ENCODE peak calls at places on chromosomes 2 and 18, in six cellular contexts. J is mesenchymal stem cell, S is H9, Z is H1, E is IMR-90, O is mesendoderm. K is an unnamed sample.

GRCh38 chr2:163681765-163682164 is 54.0 kb downstream of the FIGN start:
- DNase-seq in O (no peak), Z (no peak), S (no peak), E (peak), J (no peak), K (no peak)

GRCh38 chr2:195658541-195658890 is 1.5 kb downstream of the SLC39A10 start:
- DNase-seq in J (peak), E (peak), S (no peak), Z (no peak), O (no peak), K (no peak)

GRCh38 chr2:237542001-237542704 is 24.2 kb upstream of the PRLH start:
- DNase-seq in O (no peak), S (no peak), Z (no peak), E (no peak), J (no peak), K (no peak)

GRCh38 chr18:7872569-7872968 is 305.5 kb downstream of the PTPRM start:
- DNase-seq in O (peak), E (peak), J (peak), Z (no peak), S (no peak), K (no peak)

GRCh38 chr2:204713211-204713610 is 167.9 kb downstream of the PARD3B start:
- DNase-seq in J (no peak), E (no peak), S (no peak), Z (no peak), O (no peak), K (no peak)

GRCh38 chr18:55524353-55525123 is 63.5 kb downstream of the TCF4 start:
- DNase-seq in O (no peak), J (no peak), Z (no peak), S (no peak), E (no peak), K (no peak)

GRCh38 chr2:133362061-133362476 is 206.2 kb downstream of the NCKAP5 start:
- DNase-seq in Z (no peak), S (no peak), J (peak), E (peak), O (peak), K (no peak)

GRCh38 chr2:227411320-227411989 is 23.7 kb upstream of the SCYGR1 start:
- DNase-seq in J (peak), O (no peak), E (peak), Z (no peak), S (no peak), K (no peak)

GRCh38 chr2:136005462-136006205 is 20.2 kb upstream of the DARS1 start:
- DNase-seq in E (peak), S (no peak), J (peak), Z (no peak), O (no peak), K (no peak)

GRCh38 chr2:134845719-134846118 is 7.3 kb downstream of the ACMSD start:
- DNase-seq in S (no peak), Z (no peak), E (peak), O (no peak), J (peak), K (no peak)

GRCh38 chr2:188519133-188519532 is 227.5 kb downstream of the GULP1 start:
- DNase-seq in J (no peak), E (peak), Z (no peak), O (no peak), S (no peak), K (no peak)

GRCh38 chr2:75619992-75620740 is 26.4 kb upstream of the MRPL19 start:
- DNase-seq in O (no peak), J (no peak), E (no peak), Z (no peak), S (no peak), K (no peak)

GRCh38 chr18:463442-464310 is 36.8 kb downstream of the COLEC12 start:
- DNase-seq in O (peak), S (peak), Z (no peak), E (peak), J (peak), K (peak)

GRCh38 chr18:12420831-12421421 is 13.2 kb downstream of the PRELID3A start:
- DNase-seq in Z (peak), S (peak), O (peak), E (no peak), J (no peak), K (peak)

GRCh38 chr2:120877409-120877808 is 141.7 kb downstream of the GLI2 start:
- DNase-seq in O (no peak), Z (no peak), E (no peak), S (no peak), J (no peak), K (no peak)

GRCh38 chr2:109348645-109349554 is 219.9 kb downstream of the SH3RF3 start:
- DNase-seq in O (no peak), E (no peak), J (no peak), Z (peak), S (no peak), K (no peak)

GRCh38 chr18:46449033-46449432 is 208.0 kb downstream of the LOXHD1 start:
- DNase-seq in J (no peak), O (no peak), Z (no peak), S (no peak), E (no peak), K (no peak)

GRCh38 chr2:143937563-143938346 is 582.2 kb downstream of the ZEB2 start:
- DNase-seq in S (no peak), J (peak), E (no peak), Z (no peak), O (peak), K (no peak)

GRCh38 chr2:174597347-174598047 is at the start of gene WIPF1:
- DNase-seq in J (peak), O (no peak), Z (no peak), S (no peak), E (peak), K (no peak)

GRCh38 chr2:67984600-67984999 is 78.2 kb downstream of the C1D start:
- DNase-seq in E (no peak), J (no peak), O (no peak), Z (no peak), S (no peak), K (no peak)

GRCh38 chr2:156165742-156166141 is 166.8 kb downstream of the NR4A2 start:
- DNase-seq in O (no peak), E (no peak), S (no peak), Z (no peak), J (no peak), K (no peak)

GRCh38 chr2:144403940-144404339 is 116.0 kb downstream of the ZEB2 start:
- DNase-seq in E (no peak), J (peak), Z (no peak), S (no peak), O (no peak), K (no peak)

GRCh38 chr2:234702731-234703225 is 205.9 kb upstream of the ARL4C start:
- DNase-seq in S (no peak), E (no peak), J (no peak), Z (no peak), O (no peak), K (no peak)

GRCh38 chr18:56068030-56068671 is 480.2 kb upstream of the TCF4 start:
- DNase-seq in O (peak), E (peak), Z (no peak), S (no peak), J (peak), K (no peak)

GRCh38 chr2:131023758-131024157 is 69.5 kb downstream of the FAM168B start:
- DNase-seq in Z (no peak), S (no peak), E (no peak), O (no peak), J (no peak), K (no peak)

GRCh38 chr2:38601061-38601460 is 1.7 kb downstream of the HNRNPLL start:
- DNase-seq in E (no peak), Z (no peak), J (no peak), S (no peak), O (no peak), K (no peak)

GRCh38 chr2:46169452-46169851 is 127.8 kb upstream of the EPAS1 start:
- DNase-seq in Z (no peak), O (no peak), E (no peak), J (no peak), S (no peak), K (no peak)

GRCh38 chr2:207032490-207032889 is 93.2 kb downstream of the CPO start:
- DNase-seq in J (no peak), S (no peak), E (no peak), Z (no peak), O (no peak), K (no peak)

GRCh38 chr2:218806346-218806978 is 24.5 kb downstream of the CYP27A1 start:
- DNase-seq in O (peak), E (peak), Z (no peak), J (peak), S (no peak), K (no peak)

GRCh38 chr18:79558196-79559120 is 121.1 kb upstream of the CTDP1 start:
- DNase-seq in Z (no peak), E (no peak), O (no peak), S (peak), J (no peak), K (no peak)

GRCh38 chr2:235746257-235746934 is 252.6 kb downstream of the AGAP1 start:
- DNase-seq in J (peak), O (peak), Z (no peak), E (peak), S (peak), K (peak)

GRCh38 chr2:42117923-42118758 is 51.0 kb upstream of the EML4 start:
- DNase-seq in S (peak), Z (no peak), O (peak), E (peak), J (peak), K (no peak)

GRCh38 chr2:158291544-158292175 is 164.9 kb downstream of the CCDC148 start:
- DNase-seq in S (no peak), E (no peak), O (no peak), J (no peak), Z (no peak), K (no peak)

GRCh38 chr2:3522851-3523481 is 3.6 kb upstream of the ADI1 start:
- DNase-seq in J (peak), O (no peak), E (peak), Z (no peak), S (no peak), K (no peak)

GRCh38 chr2:215401896-215402379 is 33.9 kb downstream of the FN1 start:
- DNase-seq in E (peak), O (no peak), S (no peak), Z (no peak), J (peak), K (no peak)

GRCh38 chr2:72028996-72029395 is 118.7 kb downstream of the CYP26B1 start:
- DNase-seq in O (no peak), E (no peak), Z (no peak), J (no peak), S (peak), K (no peak)

GRCh38 chr2:232478571-232479340 is 8.9 kb downstream of the ECEL1 start:
- DNase-seq in O (no peak), Z (no peak), S (peak), E (no peak), J (no peak), K (no peak)

DNA sequence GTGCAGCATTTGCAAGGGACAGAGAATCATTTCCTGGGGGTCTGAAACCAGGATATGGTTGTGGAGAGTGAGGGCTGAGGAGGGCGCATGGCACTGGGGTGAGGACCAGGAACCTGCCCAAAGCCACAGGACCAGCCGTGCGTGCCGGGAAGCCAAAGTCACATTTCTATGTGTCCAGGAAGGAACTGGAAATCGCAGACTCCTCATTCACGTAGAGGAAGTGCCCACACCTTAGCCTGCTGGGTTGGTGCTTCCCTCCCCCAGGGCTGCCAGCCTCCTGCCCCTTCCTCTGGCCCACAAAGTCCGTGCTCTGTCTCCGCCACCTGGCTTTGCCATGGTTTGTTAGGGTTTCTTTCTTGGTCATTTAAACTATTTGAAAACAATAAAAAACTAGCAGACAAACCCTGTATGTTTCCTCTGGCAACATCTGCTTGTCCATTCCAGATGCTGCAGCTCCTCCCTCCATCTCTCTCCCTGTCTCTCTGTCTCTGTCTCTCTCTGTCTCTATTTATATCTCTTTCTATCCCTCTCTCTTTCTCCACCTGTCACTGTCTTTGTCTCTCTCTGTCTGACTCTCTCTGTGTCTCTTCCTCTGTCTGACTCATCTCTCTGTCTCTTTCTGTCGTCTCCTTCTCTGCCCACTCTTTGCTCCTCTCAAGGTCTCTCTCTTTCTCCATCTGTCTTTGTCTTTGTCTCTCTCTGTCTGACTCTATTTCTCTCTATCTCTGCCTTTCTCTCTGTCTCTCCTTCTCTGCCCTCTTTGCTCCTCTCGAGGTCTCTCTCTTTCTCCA is 163.2 kb upstream of the TPO start:
- DNase-seq in S (no peak), O (no peak), E (no peak), J (no peak), Z (no peak), K (no peak)
- H2BK15ac ChIP-seq in S (no peak), O (no peak), E (no peak), J (no peak), Z (no peak), K (no peak)

DNA sequence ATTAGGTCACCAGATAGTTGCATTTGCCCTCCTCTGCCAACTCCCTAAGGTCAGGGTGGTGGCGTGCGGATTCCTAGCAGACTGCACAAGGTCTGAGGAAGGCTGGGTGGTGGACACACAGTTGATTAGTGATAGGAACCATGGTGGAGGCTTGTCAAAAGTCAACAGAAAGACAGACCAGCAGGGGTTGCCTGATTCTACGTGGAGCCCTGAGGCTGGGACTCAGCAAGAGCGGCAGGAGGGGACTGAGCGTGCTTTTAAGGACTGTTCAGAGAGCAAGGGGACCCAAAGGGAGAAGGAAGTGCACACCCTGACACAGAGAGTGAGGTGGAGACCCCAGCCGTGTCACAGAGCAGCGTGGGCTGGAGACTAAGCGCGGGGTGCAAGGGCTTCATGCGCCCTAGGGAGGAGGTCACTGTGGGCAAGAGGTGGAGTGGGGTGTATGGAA is 513.2 kb downstream of the RNF144A start:
- DNase-seq in J (no peak), O (peak), E (no peak), S (no peak), Z (peak), K (no peak)
- H4K8ac ChIP-seq in J (peak), O (no peak), E (no peak), S (no peak), Z (peak), K (peak)

DNA sequence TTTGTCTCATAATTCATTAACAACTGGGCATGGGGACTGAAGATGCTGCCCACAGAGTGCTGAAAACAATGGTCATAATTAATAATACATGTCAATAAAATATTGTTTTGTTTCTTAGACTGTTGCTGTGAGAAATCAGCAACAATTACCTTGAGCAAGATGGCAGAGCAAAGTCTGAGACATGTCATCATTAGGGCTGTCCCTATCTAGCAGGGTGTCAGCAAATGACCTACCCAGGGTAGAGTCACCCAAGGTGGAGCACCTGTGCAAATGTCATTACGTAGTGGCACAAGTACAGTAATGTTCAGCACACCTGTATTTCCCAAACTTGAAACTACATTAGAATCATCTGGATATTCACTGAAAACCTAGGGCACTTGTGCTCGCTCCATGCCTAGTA is 10.6 kb upstream of the IL36A start:
- DNase-seq in O (no peak), Z (no peak), J (no peak), S (no peak), E (no peak), K (no peak)
- H2BK15ac ChIP-seq in O (no peak), Z (no peak), J (no peak), S (no peak), E (no peak), K (no peak)

GRCh38 chr2:10043906-10044601 is 704 bp downstream of the KLF11 start:
- DNase-seq in O (peak), Z (peak), E (peak), J (peak), S (peak), K (peak)
- H4K8ac ChIP-seq in O (no peak), Z (peak), E (peak), J (peak), S (no peak), K (no peak)

GRCh38 chr18:50878345-50879301 is at the start of gene ME2:
- DNase-seq in O (peak), E (peak), S (peak), Z (peak), J (peak), K (peak)
- H2BK15ac ChIP-seq in O (no peak), E (no peak), S (no peak), Z (no peak), J (peak), K (peak)

DNA sequence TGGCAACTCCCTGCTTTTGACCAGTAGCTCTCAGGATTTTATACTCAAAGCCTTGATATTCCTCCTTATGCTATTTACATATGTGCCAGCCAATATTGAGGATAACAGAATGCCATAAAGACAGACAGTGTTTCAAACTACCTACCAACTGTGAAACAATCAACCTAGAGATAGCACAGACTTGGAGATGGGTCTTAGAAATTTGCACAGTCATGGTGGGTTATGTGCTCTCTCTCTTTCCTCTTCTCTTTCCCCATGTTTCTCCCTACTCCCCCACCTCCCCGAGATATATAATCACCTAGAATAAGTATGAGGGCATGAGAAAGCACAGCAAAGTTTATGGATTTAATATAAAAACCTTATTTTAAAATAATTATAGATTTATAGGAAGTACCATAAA is 24.2 kb upstream of the SUCLG1 start:
- DNase-seq in O (no peak), Z (no peak), E (no peak), J (no peak), S (no peak), K (no peak)
- H4K8ac ChIP-seq in O (no peak), Z (no peak), E (no peak), J (no peak), S (no peak), K (no peak)

GRCh38 chr2:199460101-199460671 is 2.4 kb upstream of the SATB2 start:
- DNase-seq in S (no peak), O (peak), E (peak), Z (no peak), J (peak), K (peak)
- H2BK15ac ChIP-seq in S (no peak), O (no peak), E (no peak), Z (no peak), J (no peak), K (no peak)

GRCh38 chr18:48525671-48526070 is 13.2 kb upstream of the CTIF start:
- DNase-seq in O (no peak), J (no peak), Z (no peak), S (no peak), E (no peak), K (no peak)
- H4K8ac ChIP-seq in O (no peak), J (no peak), Z (no peak), S (no peak), E (no peak), K (no peak)